ENCODE peak calls at places on chromosomes 2 and 18, in seven cellular contexts. One of them, this sample, is unnamed. For H3K4me1 and H3K27me3, the result is how much of the 10 kb centered on the place peaks cover.

GRCh38 chr18:55328301-55328700 is 259.7 kb downstream of the TCF4 start:
- DNase-seq in right atrium auricular region: no peak
- DNase-seq in IMR-90: peak
- DNase-seq in heart left ventricle: peak
- DNase-seq in psoas muscle: no peak
- DNase-seq in neural progenitor cell: no peak
- DNase-seq in CD4-positive, CD25-positive, alpha-beta regulatory T cell: no peak
- DNase-seq in this sample: no peak

GRCh38 chr2:28173377-28173776 is 219.3 kb upstream of the FOSL2 start:
- DNase-seq in neural progenitor cell: peak
- DNase-seq in psoas muscle: no peak
- DNase-seq in right atrium auricular region: no peak
- DNase-seq in heart left ventricle: no peak
- DNase-seq in IMR-90: no peak
- DNase-seq in CD4-positive, CD25-positive, alpha-beta regulatory T cell: no peak
- DNase-seq in this sample: no peak

GRCh38 chr2:69667805-69668382 is 24.4 kb upstream of the AAK1 start:
- DNase-seq in psoas muscle: no peak
- DNase-seq in CD4-positive, CD25-positive, alpha-beta regulatory T cell: no peak
- DNase-seq in neural progenitor cell: no peak
- DNase-seq in heart left ventricle: no peak
- DNase-seq in right atrium auricular region: no peak
- DNase-seq in IMR-90: peak
- DNase-seq in this sample: no peak

GRCh38 chr2:66439291-66440010 is 4.5 kb downstream of the MEIS1 start:
- DNase-seq in psoas muscle: no peak
- DNase-seq in neural progenitor cell: peak
- DNase-seq in right atrium auricular region: no peak
- DNase-seq in IMR-90: no peak
- DNase-seq in CD4-positive, CD25-positive, alpha-beta regulatory T cell: no peak
- DNase-seq in heart left ventricle: peak
- DNase-seq in this sample: no peak

GRCh38 chr18:44709297-44710117 is 28.8 kb downstream of the SETBP1 start:
- DNase-seq in IMR-90: no peak
- DNase-seq in neural progenitor cell: no peak
- DNase-seq in heart left ventricle: no peak
- DNase-seq in CD4-positive, CD25-positive, alpha-beta regulatory T cell: peak
- DNase-seq in right atrium auricular region: no peak
- DNase-seq in psoas muscle: no peak
- DNase-seq in this sample: no peak

GRCh38 chr2:101040761-101041160 is 38.7 kb downstream of the RPL31 start:
- DNase-seq in IMR-90: no peak
- DNase-seq in psoas muscle: no peak
- DNase-seq in CD4-positive, CD25-positive, alpha-beta regulatory T cell: no peak
- DNase-seq in right atrium auricular region: no peak
- DNase-seq in heart left ventricle: no peak
- DNase-seq in neural progenitor cell: no peak
- DNase-seq in this sample: no peak

GRCh38 chr2:55231546-55232083 is 478 bp downstream of the CLHC1 start:
- DNase-seq in IMR-90: peak
- DNase-seq in neural progenitor cell: no peak
- DNase-seq in CD4-positive, CD25-positive, alpha-beta regulatory T cell: no peak
- DNase-seq in heart left ventricle: no peak
- DNase-seq in psoas muscle: no peak
- DNase-seq in right atrium auricular region: no peak
- DNase-seq in this sample: no peak

GRCh38 chr18:76260941-76261472 is 234.0 kb downstream of the ZNF516 start:
- DNase-seq in CD4-positive, CD25-positive, alpha-beta regulatory T cell: no peak
- DNase-seq in IMR-90: no peak
- DNase-seq in heart left ventricle: no peak
- DNase-seq in psoas muscle: no peak
- DNase-seq in right atrium auricular region: no peak
- DNase-seq in neural progenitor cell: peak
- DNase-seq in this sample: no peak

GRCh38 chr2:239630618-239631286 is 229.9 kb upstream of the HDAC4 start:
- DNase-seq in psoas muscle: peak
- DNase-seq in CD4-positive, CD25-positive, alpha-beta regulatory T cell: no peak
- DNase-seq in neural progenitor cell: no peak
- DNase-seq in IMR-90: peak
- DNase-seq in right atrium auricular region: no peak
- DNase-seq in heart left ventricle: no peak
- DNase-seq in this sample: no peak

GRCh38 chr2:1714291-1715064 is 29.8 kb downstream of the PXDN start:
- DNase-seq in psoas muscle: no peak
- DNase-seq in CD4-positive, CD25-positive, alpha-beta regulatory T cell: no peak
- DNase-seq in right atrium auricular region: no peak
- DNase-seq in IMR-90: no peak
- DNase-seq in neural progenitor cell: no peak
- DNase-seq in heart left ventricle: no peak
- DNase-seq in this sample: no peak

GRCh38 chr2:74099835-74100234 is 47.9 kb downstream of the BOLA3 start:
- DNase-seq in psoas muscle: no peak
- DNase-seq in right atrium auricular region: no peak
- DNase-seq in CD4-positive, CD25-positive, alpha-beta regulatory T cell: no peak
- DNase-seq in neural progenitor cell: no peak
- DNase-seq in IMR-90: no peak
- DNase-seq in heart left ventricle: peak
- DNase-seq in this sample: no peak

GRCh38 chr2:105287692-105288091 is 41.8 kb downstream of the TGFBRAP1 start:
- DNase-seq in CD4-positive, CD25-positive, alpha-beta regulatory T cell: peak
- DNase-seq in heart left ventricle: no peak
- DNase-seq in right atrium auricular region: no peak
- DNase-seq in psoas muscle: peak
- DNase-seq in IMR-90: peak
- DNase-seq in neural progenitor cell: peak
- DNase-seq in this sample: peak

GRCh38 chr18:11937874-11938478 is 29.9 kb upstream of the MPPE1 start:
- DNase-seq in neural progenitor cell: peak
- DNase-seq in psoas muscle: peak
- DNase-seq in heart left ventricle: peak
- DNase-seq in CD4-positive, CD25-positive, alpha-beta regulatory T cell: peak
- DNase-seq in IMR-90: peak
- DNase-seq in right atrium auricular region: peak
- DNase-seq in this sample: peak

GRCh38 chr2:67825476-67825875 is 237.3 kb downstream of the C1D start:
- DNase-seq in heart left ventricle: no peak
- DNase-seq in psoas muscle: no peak
- DNase-seq in IMR-90: peak
- DNase-seq in neural progenitor cell: no peak
- DNase-seq in right atrium auricular region: no peak
- DNase-seq in CD4-positive, CD25-positive, alpha-beta regulatory T cell: peak
- DNase-seq in this sample: no peak

GRCh38 chr2:110865188-110865587 is 132.8 kb downstream of the ACOXL start:
- DNase-seq in right atrium auricular region: no peak
- DNase-seq in neural progenitor cell: no peak
- DNase-seq in IMR-90: peak
- DNase-seq in psoas muscle: no peak
- DNase-seq in heart left ventricle: no peak
- DNase-seq in CD4-positive, CD25-positive, alpha-beta regulatory T cell: peak
- DNase-seq in this sample: no peak

GRCh38 chr2:220513573-220514288 is 886.3 kb downstream of the SLC4A3 start:
- DNase-seq in right atrium auricular region: no peak
- DNase-seq in IMR-90: peak
- DNase-seq in neural progenitor cell: no peak
- DNase-seq in CD4-positive, CD25-positive, alpha-beta regulatory T cell: no peak
- DNase-seq in heart left ventricle: no peak
- DNase-seq in psoas muscle: no peak
- DNase-seq in this sample: no peak

GRCh38 chr2:138059967-138060635 is 95.8 kb downstream of the HNMT start:
- DNase-seq in IMR-90: peak
- DNase-seq in psoas muscle: peak
- DNase-seq in neural progenitor cell: no peak
- DNase-seq in heart left ventricle: peak
- DNase-seq in right atrium auricular region: peak
- DNase-seq in CD4-positive, CD25-positive, alpha-beta regulatory T cell: no peak
- DNase-seq in this sample: no peak

GRCh38 chr18:567119-567518 is 13.1 kb upstream of the CETN1 start:
- DNase-seq in CD4-positive, CD25-positive, alpha-beta regulatory T cell: no peak
- DNase-seq in heart left ventricle: no peak
- DNase-seq in right atrium auricular region: no peak
- DNase-seq in psoas muscle: no peak
- DNase-seq in IMR-90: no peak
- DNase-seq in neural progenitor cell: no peak
- DNase-seq in this sample: no peak

GRCh38 chr2:101063352-101063751 is 61.3 kb downstream of the RPL31 start:
- DNase-seq in CD4-positive, CD25-positive, alpha-beta regulatory T cell: no peak
- DNase-seq in heart left ventricle: peak
- DNase-seq in IMR-90: no peak
- DNase-seq in psoas muscle: no peak
- DNase-seq in neural progenitor cell: no peak
- DNase-seq in right atrium auricular region: no peak
- DNase-seq in this sample: no peak

GRCh38 chr2:78718483-78718882 is 307.0 kb upstream of the REG3G start:
- DNase-seq in right atrium auricular region: no peak
- DNase-seq in CD4-positive, CD25-positive, alpha-beta regulatory T cell: no peak
- DNase-seq in psoas muscle: no peak
- DNase-seq in heart left ventricle: no peak
- DNase-seq in neural progenitor cell: no peak
- DNase-seq in IMR-90: no peak
- DNase-seq in this sample: no peak

GRCh38 chr2:73197579-73197978 is 4.8 kb upstream of the NOTO start:
- DNase-seq in neural progenitor cell: no peak
- DNase-seq in CD4-positive, CD25-positive, alpha-beta regulatory T cell: no peak
- DNase-seq in psoas muscle: no peak
- DNase-seq in IMR-90: no peak
- DNase-seq in right atrium auricular region: no peak
- DNase-seq in heart left ventricle: no peak
- DNase-seq in this sample: no peak

GRCh38 chr18:26700201-26700600 is 151.8 kb upstream of the KCTD1 start:
- DNase-seq in neural progenitor cell: no peak
- DNase-seq in right atrium auricular region: no peak
- DNase-seq in psoas muscle: no peak
- DNase-seq in CD4-positive, CD25-positive, alpha-beta regulatory T cell: no peak
- DNase-seq in IMR-90: no peak
- DNase-seq in heart left ventricle: no peak
- DNase-seq in this sample: no peak

GRCh38 chr2:73897240-73897583 is 4.4 kb downstream of the ACTG2 start:
- DNase-seq in psoas muscle: no peak
- DNase-seq in right atrium auricular region: no peak
- DNase-seq in CD4-positive, CD25-positive, alpha-beta regulatory T cell: no peak
- DNase-seq in neural progenitor cell: peak
- DNase-seq in IMR-90: no peak
- DNase-seq in heart left ventricle: no peak
- DNase-seq in this sample: no peak

GRCh38 chr2:101442042-101442666 is 32.8 kb downstream of the RFX8 start:
- DNase-seq in CD4-positive, CD25-positive, alpha-beta regulatory T cell: no peak
- DNase-seq in neural progenitor cell: no peak
- DNase-seq in right atrium auricular region: no peak
- DNase-seq in heart left ventricle: no peak
- DNase-seq in psoas muscle: no peak
- DNase-seq in IMR-90: peak
- DNase-seq in this sample: no peak

GRCh38 chr2:112065966-112066365 is 10.9 kb downstream of the TMEM87B start:
- DNase-seq in CD4-positive, CD25-positive, alpha-beta regulatory T cell: no peak
- DNase-seq in IMR-90: peak
- DNase-seq in neural progenitor cell: no peak
- DNase-seq in psoas muscle: no peak
- DNase-seq in right atrium auricular region: no peak
- DNase-seq in heart left ventricle: no peak
- DNase-seq in this sample: no peak

DNA sequence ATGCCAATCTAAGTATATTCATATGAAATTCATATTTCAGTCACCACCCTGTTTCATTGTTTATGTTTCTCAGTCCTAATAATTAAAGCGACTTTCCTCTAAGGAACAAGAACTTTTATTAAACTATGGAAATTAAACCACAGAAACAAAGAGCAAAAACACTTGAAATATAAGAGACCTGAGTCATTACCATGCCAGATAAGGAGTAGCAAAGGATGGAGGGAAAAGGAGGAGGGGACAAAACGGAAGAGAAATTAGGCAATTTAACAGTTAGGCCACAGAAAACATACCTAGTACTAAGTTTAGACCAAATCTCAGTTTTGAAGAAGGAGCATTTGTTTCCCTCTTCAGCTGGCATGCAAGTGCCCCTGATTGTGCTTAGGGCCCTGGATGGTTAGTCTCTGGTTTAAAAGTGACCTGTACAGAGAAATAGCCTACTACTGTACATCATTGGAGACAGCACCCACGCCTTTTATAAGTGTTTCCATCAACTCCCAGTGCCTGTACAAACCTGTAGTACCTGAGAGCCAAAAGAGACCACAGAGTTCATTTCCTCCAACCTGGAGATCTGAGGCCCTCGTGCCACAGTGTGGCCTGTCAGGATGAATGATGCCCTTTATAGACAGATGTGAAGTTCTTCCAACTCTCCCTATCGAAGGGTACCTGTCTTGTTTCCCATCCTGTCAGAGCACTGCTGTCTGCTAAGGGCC is 74.5 kb downstream of the SPATS2L start:
- DNase-seq in neural progenitor cell: no peak
- DNase-seq in IMR-90: peak
- DNase-seq in heart left ventricle: no peak
- DNase-seq in psoas muscle: no peak
- DNase-seq in CD4-positive, CD25-positive, alpha-beta regulatory T cell: no peak
- DNase-seq in right atrium auricular region: no peak
- DNase-seq in this sample: no peak
- H3K4me1 ChIP-seq in neural progenitor cell: half or more
- H3K4me1 ChIP-seq in IMR-90: under half
- H3K4me1 ChIP-seq in heart left ventricle: half or more
- H3K4me1 ChIP-seq in psoas muscle: under half
- H3K4me1 ChIP-seq in CD4-positive, CD25-positive, alpha-beta regulatory T cell: half or more
- H3K4me1 ChIP-seq in right atrium auricular region: under half
- H3K4me1 ChIP-seq in this sample: under half

GRCh38 chr18:57429607-57430165 is 5.5 kb upstream of the ONECUT2 start:
- DNase-seq in psoas muscle: no peak
- DNase-seq in neural progenitor cell: peak
- DNase-seq in IMR-90: no peak
- DNase-seq in right atrium auricular region: no peak
- DNase-seq in heart left ventricle: no peak
- DNase-seq in CD4-positive, CD25-positive, alpha-beta regulatory T cell: no peak
- DNase-seq in this sample: no peak
- H3K27me3 ChIP-seq in psoas muscle: half or more
- H3K27me3 ChIP-seq in neural progenitor cell: half or more
- H3K27me3 ChIP-seq in IMR-90: half or more
- H3K27me3 ChIP-seq in right atrium auricular region: half or more
- H3K27me3 ChIP-seq in heart left ventricle: half or more
- H3K27me3 ChIP-seq in CD4-positive, CD25-positive, alpha-beta regulatory T cell: half or more
- H3K27me3 ChIP-seq in this sample: under half

DNA sequence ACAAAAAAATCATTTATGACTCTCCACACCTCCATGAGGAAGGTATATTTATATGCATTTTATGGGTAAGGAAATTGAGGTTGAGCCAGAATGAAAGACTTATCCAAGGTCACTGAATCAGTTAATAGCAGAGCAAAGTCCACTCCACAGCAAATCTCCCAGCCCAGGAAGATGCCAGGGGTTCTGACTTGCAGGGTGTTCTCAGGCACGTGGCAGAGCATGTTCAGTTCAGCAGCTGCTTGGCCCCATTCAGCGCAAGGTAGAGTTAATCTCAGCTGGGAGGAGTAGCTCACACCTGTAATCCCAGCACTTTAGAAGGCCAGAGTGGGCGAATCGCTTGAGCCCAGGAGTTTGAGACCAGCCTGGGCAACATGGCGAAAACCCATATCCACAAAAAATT is 17.8 kb upstream of the DGKD start:
- DNase-seq in heart left ventricle: no peak
- DNase-seq in right atrium auricular region: no peak
- DNase-seq in IMR-90: no peak
- DNase-seq in neural progenitor cell: no peak
- DNase-seq in psoas muscle: no peak
- DNase-seq in CD4-positive, CD25-positive, alpha-beta regulatory T cell: no peak
- DNase-seq in this sample: no peak
- H3K4me1 ChIP-seq in heart left ventricle: under half
- H3K4me1 ChIP-seq in right atrium auricular region: under half
- H3K4me1 ChIP-seq in IMR-90: under half
- H3K4me1 ChIP-seq in neural progenitor cell: under half
- H3K4me1 ChIP-seq in psoas muscle: under half
- H3K4me1 ChIP-seq in CD4-positive, CD25-positive, alpha-beta regulatory T cell: under half
- H3K4me1 ChIP-seq in this sample: under half

GRCh38 chr2:236939751-236940229 is 145.9 kb upstream of the COPS8 start:
- DNase-seq in right atrium auricular region: peak
- DNase-seq in psoas muscle: no peak
- DNase-seq in IMR-90: no peak
- DNase-seq in neural progenitor cell: no peak
- DNase-seq in CD4-positive, CD25-positive, alpha-beta regulatory T cell: no peak
- DNase-seq in heart left ventricle: no peak
- DNase-seq in this sample: no peak
- H3K27me3 ChIP-seq in right atrium auricular region: under half
- H3K27me3 ChIP-seq in psoas muscle: under half
- H3K27me3 ChIP-seq in IMR-90: under half
- H3K27me3 ChIP-seq in neural progenitor cell: under half
- H3K27me3 ChIP-seq in CD4-positive, CD25-positive, alpha-beta regulatory T cell: under half
- H3K27me3 ChIP-seq in heart left ventricle: under half
- H3K27me3 ChIP-seq in this sample: under half

This sample was measured in CD4-positive, alpha-beta memory T cell.